ENCODE peak calls at places on chromosomes 13 and 19, in ten cellular contexts. T, P, V, Q, G, R, N, Y, I and H are unnamed samples.

GRCh38 chr13:49348748-49349147 is 95.1 kb downstream of the CAB39L start:
- DNase-seq in T (no peak), P (no peak), V (no peak), Q (no peak), G (no peak), R (no peak), N (no peak), Y (no peak), I (no peak), H (peak; percentile 19)

GRCh38 chr13:41995946-41996345 is 35.0 kb upstream of the VWA8 start:
- DNase-seq in T (no peak), P (no peak), V (no peak), Q (peak; percentile 23), G (peak; percentile 6), R (no peak), N (peak; percentile 21), Y (no peak), I (no peak), H (no peak)

GRCh38 chr19:54114340-54114826 is 1.1 kb downstream of the TFPT start:
- DNase-seq in T (peak; percentile 54), P (peak; percentile 63), V (peak; percentile 18), Q (peak; percentile 51), G (peak; percentile 64), R (peak; percentile 53), N (peak; percentile 42), Y (no peak), I (no peak), H (no peak)

GRCh38 chr19:17311455-17312248 is 2.3 kb downstream of the DDA1 start:
- DNase-seq in T (no peak), P (no peak), V (no peak), Q (no peak), G (peak; percentile 82), R (no peak), N (no peak), Y (no peak), I (no peak), H (peak; percentile 49)

GRCh38 chr19:27776020-27776419 is 1436.9 kb downstream of the UQCRFS1 start:
- DNase-seq in T (no peak), P (no peak), V (no peak), Q (peak; percentile 63), G (peak; percentile 25), R (no peak), N (no peak), Y (no peak), I (no peak), H (peak; percentile 50)

GRCh38 chr13:112349681-112350080 is 26.5 kb upstream of the SPACA7 start:
- DNase-seq in T (no peak), P (no peak), V (no peak), Q (no peak), G (no peak), R (no peak), N (no peak), Y (no peak), I (no peak), H (no peak)

GRCh38 chr13:40916207-40916998 is 102.7 kb downstream of the ELF1 start:
- DNase-seq in T (no peak), P (no peak), V (no peak), Q (no peak), G (no peak), R (no peak), N (no peak), Y (no peak), I (no peak), H (no peak)

GRCh38 chr19:13063461-13064091 is 39.1 kb downstream of the LYL1 start:
- DNase-seq in T (peak; percentile 75), P (no peak), V (peak; percentile 73), Q (no peak), G (no peak), R (no peak), N (no peak), Y (no peak), I (peak; percentile 69), H (no peak)

GRCh38 chr13:49791753-49792549 is 531 bp downstream of the KPNA3 start:
- DNase-seq in T (peak; percentile 31), P (peak; percentile 54), V (peak; percentile 69), Q (peak; percentile 57), G (peak; percentile 19), R (peak; percentile 58), N (peak; percentile 36), Y (no peak), I (peak; percentile 49), H (peak; percentile 62)

GRCh38 chr19:4970558-4971423 is 1.9 kb downstream of the KDM4B start:
- DNase-seq in T (no peak), P (peak; percentile 49), V (no peak), Q (no peak), G (peak; percentile 49), R (peak; percentile 49), N (no peak), Y (no peak), I (no peak), H (no peak)

GRCh38 chr13:48567521-48568331 is 34.8 kb upstream of the RCBTB2 start:
- DNase-seq in T (peak; percentile 41), P (no peak), V (no peak), Q (no peak), G (no peak), R (no peak), N (peak; percentile 88), Y (no peak), I (no peak), H (no peak)

GRCh38 chr19:14347999-14348889 is 33.0 kb upstream of the ADGRE5 start:
- DNase-seq in T (peak; percentile 61), P (no peak), V (peak; percentile 12), Q (peak; percentile 75), G (peak; percentile 75), R (peak; percentile 73), N (no peak), Y (peak; percentile 31), I (peak; percentile 60), H (peak; percentile 62)

GRCh38 chr19:37007587-37008220 is 70.5 kb upstream of the ZNF420 start:
- DNase-seq in T (peak; percentile 82), P (no peak), V (no peak), Q (no peak), G (no peak), R (peak; percentile 41), N (no peak), Y (no peak), I (peak; percentile 62), H (no peak)

GRCh38 chr19:34963531-34964406 is at the start of gene ZNF792:
- DNase-seq in T (peak; percentile 64), P (peak; percentile 69), V (no peak), Q (peak; percentile 93), G (peak; percentile 41), R (peak; percentile 84), N (no peak), Y (no peak), I (peak; percentile 70), H (peak; percentile 69)

GRCh38 chr13:24165746-24166145 is 5.2 kb downstream of the SPATA13 start:
- DNase-seq in T (no peak), P (no peak), V (no peak), Q (no peak), G (no peak), R (no peak), N (no peak), Y (no peak), I (no peak), H (no peak)

GRCh38 chr13:23903906-23904280 is 6.6 kb upstream of the C1QTNF9B start:
- DNase-seq in T (no peak), P (no peak), V (no peak), Q (no peak), G (no peak), R (no peak), N (no peak), Y (no peak), I (no peak), H (no peak)

GRCh38 chr13:42906257-42906656 is 85.8 kb downstream of the EPSTI1 start:
- DNase-seq in T (no peak), P (no peak), V (no peak), Q (no peak), G (no peak), R (no peak), N (no peak), Y (no peak), I (no peak), H (no peak)

GRCh38 chr13:106958690-106959089 is 390.8 kb upstream of the ARGLU1 start:
- DNase-seq in T (no peak), P (no peak), V (no peak), Q (no peak), G (no peak), R (no peak), N (no peak), Y (no peak), I (no peak), H (peak; percentile 69)

GRCh38 chr19:57106646-57107235 is 13.0 kb upstream of the USP29 start:
- DNase-seq in T (no peak), P (no peak), V (no peak), Q (no peak), G (no peak), R (no peak), N (no peak), Y (no peak), I (no peak), H (no peak)

GRCh38 chr13:48570225-48570828 is 37.4 kb upstream of the RCBTB2 start:
- DNase-seq in T (no peak), P (no peak), V (no peak), Q (no peak), G (no peak), R (no peak), N (no peak), Y (no peak), I (no peak), H (no peak)

GRCh38 chr19:14519860-14520407 is 1.7 kb upstream of the DNAJB1 start:
- DNase-seq in T (no peak), P (peak; percentile 54), V (peak; percentile 13), Q (no peak), G (peak; percentile 98), R (peak; percentile 53), N (no peak), Y (no peak), I (no peak), H (no peak)

GRCh38 chr13:42894765-42895181 is 97.3 kb downstream of the EPSTI1 start:
- DNase-seq in T (peak; percentile 75), P (no peak), V (no peak), Q (no peak), G (peak; percentile 51), R (peak; percentile 29), N (no peak), Y (no peak), I (no peak), H (no peak)

GRCh38 chr13:37443538-37443937 is 155.0 kb downstream of the POSTN start:
- DNase-seq in T (no peak), P (no peak), V (no peak), Q (no peak), G (no peak), R (no peak), N (no peak), Y (no peak), I (no peak), H (no peak)

GRCh38 chr13:20411638-20412342 is 113.9 kb downstream of the CRYL1 start:
- DNase-seq in T (no peak), P (no peak), V (no peak), Q (no peak), G (no peak), R (no peak), N (peak; percentile 98), Y (no peak), I (no peak), H (no peak)

GRCh38 chr19:10289167-10289835 is 451 bp upstream of the ICAM5 start:
- DNase-seq in T (no peak), P (peak; percentile 31), V (no peak), Q (peak; percentile 57), G (peak; percentile 45), R (peak; percentile 41), N (peak; percentile 75), Y (peak; percentile 44), I (peak; percentile 40), H (peak; percentile 61)

GRCh38 chr13:112333756-112334543 is 42.2 kb upstream of the SPACA7 start:
- DNase-seq in T (no peak), P (no peak), V (no peak), Q (no peak), G (peak; percentile 45), R (no peak), N (no peak), Y (no peak), I (no peak), H (no peak)

GRCh38 chr13:48808689-48809088 is 155.0 kb downstream of the CYSLTR2 start:
- DNase-seq in T (no peak), P (no peak), V (no peak), Q (no peak), G (no peak), R (no peak), N (no peak), Y (no peak), I (no peak), H (peak; percentile 17)

GRCh38 chr19:41958367-41959055 is 610 bp downstream of the RABAC1 start:
- DNase-seq in T (peak; percentile 85), P (peak; percentile 95), V (peak; percentile 33), Q (peak; percentile 89), G (peak; percentile 60), R (peak; percentile 97), N (no peak), Y (peak; percentile 55), I (peak; percentile 80), H (peak; percentile 92)